ENCODE peak calls at places on chromosome 14, in five cellular contexts. D, V, O, N and H are unnamed samples.

GRCh38 chr14:77912754-77913556 is 113.0 kb downstream of the ADCK1 start:
- DNase-seq in D (no peak), V (no peak), O (no peak), N (no peak), H (no peak)

GRCh38 chr14:73491256-73491976 is 683 bp downstream of the RIOX1 start:
- DNase-seq in D (peak), V (no peak), O (peak), N (peak), H (peak)

GRCh38 chr14:103014466-103015319 is 42.7 kb downstream of the CDC42BPB start:
- DNase-seq in D (no peak), V (no peak), O (no peak), N (no peak), H (peak)

GRCh38 chr14:52835122-52835903 is 43.9 kb upstream of the GNPNAT1 start:
- DNase-seq in D (no peak), V (no peak), O (no peak), N (no peak), H (peak)

GRCh38 chr14:55949708-55950107 is 168.5 kb upstream of the PELI2 start:
- DNase-seq in D (no peak), V (no peak), O (no peak), N (no peak), H (no peak)

GRCh38 chr14:91831337-91831736 is 36.0 kb downstream of the TC2N start:
- DNase-seq in D (no peak), V (no peak), O (no peak), N (no peak), H (no peak)

GRCh38 chr14:71105177-71105576 is 197.9 kb downstream of the PCNX1 start:
- DNase-seq in D (no peak), V (no peak), O (no peak), N (no peak), H (peak)

GRCh38 chr14:66039495-66039894 is 446.7 kb upstream of the CCDC196 start:
- DNase-seq in D (no peak), V (no peak), O (no peak), N (no peak), H (no peak)

GRCh38 chr14:37122288-37122687 is 50.1 kb downstream of the SLC25A21 start:
- DNase-seq in D (no peak), V (no peak), O (no peak), N (no peak), H (peak)

GRCh38 chr14:68970096-68970612 is 8.9 kb downstream of the ACTN1 start:
- DNase-seq in D (no peak), V (no peak), O (no peak), N (no peak), H (peak)

GRCh38 chr14:30521899-30522736 is 36.8 kb upstream of the G2E3 start:
- DNase-seq in D (peak), V (no peak), O (no peak), N (no peak), H (peak)

GRCh38 chr14:64278458-64278857 is 15.7 kb downstream of the ESR2 start:
- DNase-seq in D (no peak), V (no peak), O (no peak), N (no peak), H (no peak)

GRCh38 chr14:95664546-95664945 is 21.7 kb upstream of the TCL1B start:
- DNase-seq in D (peak), V (no peak), O (no peak), N (no peak), H (no peak)

GRCh38 chr14:31395572-31396205 is 24.7 kb downstream of the HEATR5A start:
- DNase-seq in D (no peak), V (no peak), O (no peak), N (no peak), H (no peak)

GRCh38 chr14:72463291-72463866 is 430.5 kb downstream of the DPF3 start:
- DNase-seq in D (no peak), V (no peak), O (no peak), N (no peak), H (no peak)

GRCh38 chr14:37195327-37195726 is 2.4 kb upstream of the MIPOL1 start:
- DNase-seq in D (no peak), V (no peak), O (no peak), N (no peak), H (peak)